ENCODE peak calls at places on chromosomes 6 and 20, in four cellular contexts. P is EL, V is GM12891, N is amniotic stem cell. M is an unnamed sample.

GRCh38 chr6:26366504-26366903 is 1.5 kb downstream of the BTN3A2 start:
- DNase-seq in P (peak), V (no peak), N (no peak), M (no peak)

GRCh38 chr6:166999845-167000253 is 652 bp downstream of the CEP43 start:
- DNase-seq in P (peak), V (no peak), N (no peak), M (peak)

GRCh38 chr20:58647162-58647813 is 3.8 kb upstream of the STX16 start:
- DNase-seq in P (no peak), V (no peak), N (no peak), M (no peak)

GRCh38 chr20:62376112-62377063 is 9.3 kb upstream of the LAMA5 start:
- DNase-seq in P (no peak), V (no peak), N (no peak), M (no peak)

GRCh38 chr6:123551939-123552707 is 84.6 kb downstream of the TRDN start:
- DNase-seq in P (no peak), V (no peak), N (no peak), M (no peak)

GRCh38 chr6:155994071-155994470 is 538.4 kb upstream of the NOX3 start:
- DNase-seq in P (no peak), V (no peak), N (no peak), M (no peak)

GRCh38 chr20:54062812-54063280 is 7.5 kb downstream of the BCAS1 start:
- DNase-seq in P (peak), V (no peak), N (no peak), M (peak)

GRCh38 chr6:32803416-32803815 is 13.4 kb downstream of the HLA-DOB start:
- DNase-seq in P (no peak), V (no peak), N (no peak), M (no peak)

GRCh38 chr6:2116496-2116895 is 128.9 kb downstream of the GMDS start:
- DNase-seq in P (peak), V (no peak), N (no peak), M (no peak)

GRCh38 chr6:4185419-4185818 is 50.0 kb upstream of the ECI2 start:
- DNase-seq in P (no peak), V (no peak), N (no peak), M (no peak)

GRCh38 chr6:43926644-43927524 is 156.9 kb downstream of the VEGFA start:
- DNase-seq in P (peak), V (no peak), N (peak), M (peak)

M was measured in SW480.